ENCODE peak calls at places on chromosomes 12 and 14, in six cellular contexts. J is NCI-H187; K is AG09309; V is AG10803; F is HEK293T; E is activated CD4-positive, alpha-beta T cell treated with anti-CD3 and anti-CD28 coated beads, Interleukin-2, amount 10 ng/mL, durations not matched to agents 7 days and 5 days. H is an unnamed sample.

GRCh38 chr12:131085125-131085815 is 131.6 kb downstream of the ADGRD1 start:
- DNase-seq in J (no peak), F (no peak), V (no peak), E (no peak), K (no peak), H (no peak)

GRCh38 chr12:86376052-86376451 is 119.9 kb upstream of the MGAT4C start:
- DNase-seq in E (no peak), V (no peak), F (peak), K (no peak), J (no peak), H (no peak)

GRCh38 chr14:101467181-101467926 is 93.9 kb upstream of the DIO3 start:
- DNase-seq in K (no peak), F (no peak), E (no peak), V (no peak), J (no peak), H (no peak)

GRCh38 chr14:86961106-86961716 is 1031.8 kb downstream of the GALC start:
- DNase-seq in J (no peak), V (peak), F (peak), K (no peak), E (no peak), H (peak)

GRCh38 chr14:103161054-103161397 is 37.8 kb downstream of the TNFAIP2 start:
- DNase-seq in E (no peak), F (no peak), J (no peak), K (no peak), V (peak), H (no peak)

GRCh38 chr12:2629051-2629450 is 165.7 kb upstream of the FKBP4 start:
- DNase-seq in K (no peak), E (no peak), V (no peak), J (no peak), F (no peak), H (peak)

GRCh38 chr12:46915082-46915481 is 89.3 kb upstream of the SLC38A4 start:
- DNase-seq in J (no peak), K (peak), E (no peak), F (no peak), V (peak), H (peak)

GRCh38 chr14:53786045-53786444 is 170.6 kb downstream of the BMP4 start:
- DNase-seq in K (no peak), E (no peak), J (no peak), F (no peak), V (no peak), H (no peak)

GRCh38 chr12:82430541-82431145 is 72.3 kb downstream of the METTL25 start:
- DNase-seq in V (peak), E (no peak), K (no peak), F (no peak), J (no peak), H (no peak)

GRCh38 chr12:88300931-88301330 is 158.8 kb downstream of the TMTC3 start:
- DNase-seq in J (no peak), F (no peak), V (no peak), K (no peak), E (no peak), H (peak)

GRCh38 chr14:52312872-52313492 is 1.1 kb upstream of the PTGER2 start:
- DNase-seq in K (no peak), J (no peak), V (peak), E (no peak), F (no peak), H (peak)

GRCh38 chr12:95789126-95790024 is 1.2 kb downstream of the NTN4 start:
- DNase-seq in J (no peak), V (no peak), K (no peak), F (no peak), E (no peak), H (no peak)

GRCh38 chr14:65131176-65131765 is 29.0 kb upstream of the MAX start:
- DNase-seq in V (peak), J (no peak), F (no peak), K (peak), E (no peak), H (peak)

GRCh38 chr14:64201296-64201695 is 92.9 kb downstream of the ESR2 start:
- DNase-seq in K (no peak), V (no peak), E (no peak), F (no peak), J (no peak), H (no peak)

GRCh38 chr12:93022603-93023340 is 93.7 kb upstream of the EEA1 start:
- DNase-seq in V (peak), E (no peak), K (no peak), F (no peak), J (no peak), H (peak)

GRCh38 chr12:95574030-95574429 is 22.8 kb upstream of the USP44 start:
- DNase-seq in J (no peak), F (no peak), K (no peak), V (no peak), E (no peak), H (no peak)

GRCh38 chr14:60652674-60653387 is 3.6 kb upstream of the SIX1 start:
- DNase-seq in V (no peak), F (no peak), J (peak), K (no peak), E (no peak), H (no peak)

GRCh38 chr12:116483959-116484699 is 75.1 kb upstream of the MAP1LC3B2 start:
- DNase-seq in F (no peak), V (peak), J (no peak), K (no peak), E (no peak), H (no peak)

GRCh38 chr12:5430639-5431603 is 987 bp upstream of the NTF3 start:
- DNase-seq in V (no peak), F (no peak), E (no peak), J (no peak), K (no peak), H (no peak)

GRCh38 chr14:29734732-29735131 is 192.9 kb downstream of the PRKD1 start:
- DNase-seq in V (no peak), F (no peak), K (no peak), E (no peak), J (no peak), H (no peak)

GRCh38 chr14:87975636-87976035 is 17.3 kb downstream of the GALC start:
- DNase-seq in J (no peak), F (no peak), E (no peak), V (no peak), K (no peak), H (peak)

GRCh38 chr14:30559638-30560071 is 697 bp downstream of the G2E3 start:
- DNase-seq in F (peak), E (peak), K (no peak), V (peak), J (no peak), H (peak)

GRCh38 chr12:80183939-80184338 is 84.6 kb downstream of the OTOGL start:
- DNase-seq in F (no peak), K (no peak), V (peak), E (no peak), J (no peak), H (no peak)

GRCh38 chr12:99029502-99030271 is 384.6 kb downstream of the APAF1 start:
- DNase-seq in V (no peak), F (no peak), E (no peak), J (no peak), K (no peak), H (no peak)

GRCh38 chr12:92505373-92506340 is 197.1 kb upstream of the PLEKHG7 start:
- DNase-seq in K (no peak), V (peak), E (peak), J (no peak), F (no peak), H (peak)

GRCh38 chr14:56087824-56088571 is 30.2 kb upstream of the PELI2 start:
- DNase-seq in K (no peak), V (no peak), J (peak), E (no peak), F (no peak), H (peak)

GRCh38 chr12:62250671-62251608 is 9.3 kb upstream of the USP15 start:
- DNase-seq in V (peak), K (no peak), E (peak), F (no peak), J (no peak), H (peak)

GRCh38 chr12:47276253-47277070 is 196.7 kb upstream of the AMIGO2 start:
- DNase-seq in J (no peak), V (peak), E (peak), F (no peak), K (peak), H (peak)

GRCh38 chr14:52926994-52927393 is 23.9 kb downstream of the FERMT2 start:
- DNase-seq in V (peak), J (no peak), F (no peak), K (no peak), E (no peak), H (peak)